ENCODE peak calls at places on chromosomes 5 and 9, in eight cellular contexts. X, I, K, C, Y, M, S and R are unnamed samples.

GRCh38 chr5:96079075-96079474 is 117.4 kb upstream of the ELL2 start:
- DNase-seq in X (peak), I (peak), K (no peak), C (no peak), Y (no peak), M (peak), S (no peak), R (peak)

GRCh38 chr5:146428658-146429057 is 18.5 kb upstream of the TCERG1 start:
- DNase-seq in X (no peak), I (no peak), K (no peak), C (no peak), Y (no peak), M (no peak), S (no peak), R (no peak)

GRCh38 chr5:2282034-2282690 is 399.4 kb upstream of the IRX4 start:
- DNase-seq in X (no peak), I (no peak), K (no peak), C (no peak), Y (no peak), M (no peak), S (no peak), R (no peak)

GRCh38 chr5:77065256-77065655 is 21.8 kb downstream of the ZBED3 start:
- DNase-seq in X (no peak), I (no peak), K (no peak), C (no peak), Y (no peak), M (no peak), S (no peak), R (no peak)

GRCh38 chr5:141870871-141871270 is 7.3 kb downstream of the PCDH1 start:
- DNase-seq in X (no peak), I (no peak), K (no peak), C (peak), Y (peak), M (no peak), S (no peak), R (no peak)

GRCh38 chr5:168920019-168920813 is 341.0 kb upstream of the PANK3 start:
- DNase-seq in X (no peak), I (no peak), K (no peak), C (no peak), Y (no peak), M (no peak), S (no peak), R (no peak)

GRCh38 chr9:111897831-111898144 is 1.2 kb downstream of the UGCG start:
- DNase-seq in X (peak), I (no peak), K (no peak), C (no peak), Y (no peak), M (no peak), S (no peak), R (peak)

GRCh38 chr5:109352024-109352423 is 57.8 kb downstream of the PJA2 start:
- DNase-seq in X (no peak), I (no peak), K (peak), C (no peak), Y (no peak), M (no peak), S (no peak), R (no peak)

GRCh38 chr9:72462340-72462739 is 59.1 kb upstream of the TMC1 start:
- DNase-seq in X (peak), I (peak), K (no peak), C (no peak), Y (no peak), M (no peak), S (no peak), R (no peak)

GRCh38 chr5:5077236-5077635 is 62.9 kb upstream of the ADAMTS16 start:
- DNase-seq in X (no peak), I (no peak), K (no peak), C (no peak), Y (no peak), M (no peak), S (no peak), R (no peak)

GRCh38 chr9:75814667-75815066 is 75.8 kb upstream of the PCSK5 start:
- DNase-seq in X (no peak), I (no peak), K (no peak), C (no peak), Y (no peak), M (no peak), S (no peak), R (no peak)

GRCh38 chr5:54611290-54611951 is 93.9 kb downstream of the SNX18 start:
- DNase-seq in X (no peak), I (no peak), K (no peak), C (no peak), Y (no peak), M (no peak), S (no peak), R (peak)

GRCh38 chr9:126609191-126609590 is 4.5 kb upstream of the LMX1B start:
- DNase-seq in X (no peak), I (no peak), K (no peak), C (no peak), Y (no peak), M (no peak), S (no peak), R (no peak)

GRCh38 chr9:38337095-38337494 is 55.4 kb upstream of the ALDH1B1 start:
- DNase-seq in X (peak), I (peak), K (no peak), C (no peak), Y (no peak), M (no peak), S (no peak), R (no peak)

GRCh38 chr5:69265931-69266330 is 31.2 kb downstream of the CDK7 start:
- DNase-seq in X (no peak), I (no peak), K (peak), C (no peak), Y (no peak), M (no peak), S (peak), R (no peak)
- TF ChIP-seq CTCF in X (peak), I (peak), K (peak), C (no peak), Y (no peak), M (peak), S (peak), R (no peak)

GRCh38 chr9:35078066-35078465 is 1.7 kb downstream of the FANCG start:
- DNase-seq in X (no peak), I (no peak), K (no peak), C (no peak), Y (no peak), M (no peak), S (no peak), R (no peak)
- H3K4me3 ChIP-seq in X (peak), I (no peak), K (no peak), C (no peak), Y (no peak), M (peak), S (peak), R (peak)

DNA sequence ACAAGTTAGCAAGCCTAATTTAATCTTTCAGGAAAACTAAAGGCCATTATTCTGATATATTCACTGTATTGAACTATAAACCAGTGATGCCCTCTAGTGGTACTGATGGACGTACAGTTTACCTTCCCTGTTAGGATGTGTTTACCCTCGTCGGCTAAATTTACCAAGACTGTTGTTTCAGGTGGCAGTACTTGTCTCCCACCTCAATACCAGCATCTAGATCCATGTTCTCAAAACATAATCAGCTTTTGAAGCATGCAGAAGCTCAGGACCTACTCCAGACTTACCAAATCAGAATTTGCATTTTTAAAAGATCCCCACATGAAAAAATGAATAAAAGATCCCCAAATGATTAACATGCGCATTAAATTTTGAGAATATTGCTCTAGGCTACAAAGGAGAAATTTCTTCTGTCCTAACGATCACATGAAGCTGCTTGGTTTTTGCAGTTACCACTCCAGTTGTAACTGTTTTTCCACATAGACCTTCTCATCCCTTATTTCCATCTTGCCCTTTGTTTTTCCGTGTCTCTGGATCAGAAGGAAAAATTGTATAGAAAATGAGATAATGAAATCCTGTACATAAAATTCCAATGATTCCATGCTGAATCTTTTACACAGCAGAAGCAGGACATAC is 3.2 kb upstream of the BAAT start:
- DNase-seq in X (peak), I (peak), K (peak), C (no peak), Y (no peak), M (no peak), S (peak), R (peak)
- TF ChIP-seq CTCF in X (peak), I (peak), K (peak), C (peak), Y (no peak), M (peak), S (peak), R (peak)

DNA sequence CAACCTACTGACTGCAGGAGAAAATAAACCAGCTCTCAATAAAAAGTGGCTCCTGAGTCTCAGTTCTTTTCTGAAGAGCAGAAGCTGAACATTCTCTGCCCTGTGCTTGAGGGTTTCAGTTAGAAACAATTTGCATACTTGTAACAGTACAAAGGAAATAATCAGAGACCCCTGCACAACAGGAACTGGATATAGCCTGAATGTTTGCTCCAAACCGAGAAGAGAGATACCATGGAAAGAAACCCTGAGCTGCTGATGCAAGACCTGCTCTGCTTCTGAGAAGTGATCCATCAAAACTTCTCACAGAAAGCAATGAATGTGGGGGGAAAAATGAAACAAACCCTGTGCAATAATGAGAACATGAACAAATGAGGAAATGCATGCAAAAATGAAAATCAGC is 592.9 kb downstream of the SEMA5A start:
- DNase-seq in X (peak), I (no peak), K (no peak), C (no peak), Y (no peak), M (no peak), S (no peak), R (no peak)
- H3K4me3 ChIP-seq in X (no peak), I (no peak), K (no peak), C (no peak), Y (no peak), M (no peak), S (no peak), R (no peak)

DNA sequence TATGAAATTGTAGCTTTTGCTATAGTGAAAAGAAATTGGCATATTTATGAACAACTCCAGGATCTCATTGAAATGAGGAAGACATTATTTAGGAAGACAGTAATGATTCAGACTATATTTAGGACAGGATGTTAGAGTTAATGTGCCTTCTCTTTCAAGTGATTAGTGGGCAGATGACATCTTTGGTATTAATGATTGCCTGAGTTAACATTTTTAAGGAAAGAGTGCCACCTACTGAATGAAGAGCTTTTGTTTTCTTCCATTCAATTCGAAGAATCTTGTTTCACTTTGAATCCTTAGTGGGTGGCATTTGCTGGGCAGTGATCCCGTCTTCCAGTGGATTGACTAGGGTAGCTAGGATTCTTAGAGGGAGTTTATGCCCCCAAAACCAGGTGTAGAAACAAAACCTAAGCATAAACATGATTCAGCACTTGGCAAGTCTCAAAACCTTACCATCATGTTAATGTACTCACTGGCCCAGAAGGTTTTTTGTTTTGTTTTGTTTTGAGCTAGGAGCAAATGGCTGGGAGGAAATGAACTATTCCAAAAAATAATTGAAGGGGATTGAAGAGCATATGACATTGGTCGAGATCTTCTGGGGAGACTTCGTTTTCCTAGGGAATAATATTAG is 23.2 kb downstream of the MAP3K1 start:
- DNase-seq in X (peak), I (peak), K (peak), C (no peak), Y (no peak), M (peak), S (no peak), R (peak)
- TF ChIP-seq CTCF in X (peak), I (peak), K (peak), C (peak), Y (peak), M (no peak), S (peak), R (peak)

GRCh38 chr9:91419222-91420191 is 4.1 kb downstream of the NFIL3 start:
- DNase-seq in X (peak), I (peak), K (no peak), C (peak), Y (peak), M (peak), S (no peak), R (peak)

GRCh38 chr9:91421987-91422765 is 1.5 kb downstream of the NFIL3 start:
- DNase-seq in X (peak), I (peak), K (peak), C (no peak), Y (no peak), M (no peak), S (no peak), R (peak)

GRCh38 chr9:91420471-91421021 is 3.1 kb downstream of the NFIL3 start:
- DNase-seq in X (peak), I (peak), K (no peak), C (no peak), Y (no peak), M (no peak), S (no peak), R (peak)

GRCh38 chr9:91422832-91423711 is 560 bp downstream of the NFIL3 start:
- DNase-seq in X (peak), I (peak), K (peak), C (peak), Y (peak), M (peak), S (peak), R (peak)

DNA sequence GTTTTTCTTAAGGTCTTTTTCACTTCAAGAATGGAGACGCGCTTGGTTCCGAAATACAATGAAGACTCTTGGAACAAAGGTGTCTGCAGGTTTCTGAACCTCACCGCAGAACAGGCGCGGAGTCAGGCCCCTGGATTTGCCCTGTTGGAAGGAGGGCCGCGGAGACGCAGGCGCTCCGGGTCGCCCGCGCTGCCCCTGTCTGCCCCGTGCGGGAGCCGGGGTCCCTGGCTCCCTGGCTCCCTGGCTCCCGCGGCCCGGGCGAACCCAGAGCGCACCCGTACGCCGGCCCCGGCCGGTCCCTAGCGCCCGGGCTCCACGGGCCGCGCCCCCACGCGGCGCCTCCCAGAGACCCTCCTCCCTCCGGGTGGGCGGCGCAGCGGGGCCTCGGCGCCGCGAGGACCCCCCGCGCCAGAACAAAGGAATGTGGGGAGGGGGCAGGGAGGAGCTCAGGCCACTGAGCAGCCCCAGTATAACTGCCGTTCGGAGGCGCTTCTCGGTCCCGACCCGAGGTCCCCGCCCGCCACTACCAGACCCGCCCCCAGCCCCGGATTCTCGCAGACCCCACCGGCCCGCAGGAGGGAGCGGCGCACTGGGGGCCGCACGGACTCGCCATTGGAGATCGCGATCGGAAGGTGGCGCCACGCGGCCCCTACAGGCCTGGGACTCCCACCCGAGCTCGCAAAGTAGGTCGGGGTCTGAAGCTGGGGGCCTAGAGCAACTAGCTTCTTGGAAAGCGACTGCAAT is 2.4 kb downstream of the NFIL3 start:
- DNase-seq in X (peak), I (peak), K (peak), C (no peak), Y (no peak), M (no peak), S (peak), R (peak)
- H3K4me3 ChIP-seq in X (peak), I (peak), K (peak), C (peak), Y (peak), M (peak), S (peak), R (peak)

GRCh38 chr9:2015581-2016410 is 649 bp downstream of the SMARCA2 start:
- DNase-seq in X (peak), I (peak), K (peak), C (peak), Y (peak), M (peak), S (peak), R (peak)

GRCh38 chr9:2014696-2015580 is at the start of gene SMARCA2:
- DNase-seq in X (peak), I (peak), K (peak), C (peak), Y (peak), M (peak), S (peak), R (peak)

GRCh38 chr9:2012347-2012746 is 2.8 kb upstream of the SMARCA2 start:
- DNase-seq in X (no peak), I (no peak), K (no peak), C (no peak), Y (no peak), M (no peak), S (no peak), R (no peak)

GRCh38 chr9:2014148-2014547 is 999 bp upstream of the SMARCA2 start:
- DNase-seq in X (no peak), I (no peak), K (no peak), C (no peak), Y (no peak), M (no peak), S (no peak), R (no peak)

GRCh38 chr9:2013688-2014087 is 1.5 kb upstream of the SMARCA2 start:
- DNase-seq in X (peak), I (peak), K (no peak), C (no peak), Y (no peak), M (peak), S (no peak), R (peak)
- TF ChIP-seq CTCF in X (no peak), I (no peak), K (no peak), C (peak), Y (no peak), M (no peak), S (no peak), R (no peak)

GRCh38 chr9:107483666-107484065 is 5.9 kb downstream of the KLF4 start:
- DNase-seq in X (peak), I (no peak), K (no peak), C (no peak), Y (no peak), M (no peak), S (no peak), R (no peak)
- H3K4me3 ChIP-seq in X (peak), I (no peak), K (no peak), C (no peak), Y (no peak), M (peak), S (no peak), R (no peak)

DNA sequence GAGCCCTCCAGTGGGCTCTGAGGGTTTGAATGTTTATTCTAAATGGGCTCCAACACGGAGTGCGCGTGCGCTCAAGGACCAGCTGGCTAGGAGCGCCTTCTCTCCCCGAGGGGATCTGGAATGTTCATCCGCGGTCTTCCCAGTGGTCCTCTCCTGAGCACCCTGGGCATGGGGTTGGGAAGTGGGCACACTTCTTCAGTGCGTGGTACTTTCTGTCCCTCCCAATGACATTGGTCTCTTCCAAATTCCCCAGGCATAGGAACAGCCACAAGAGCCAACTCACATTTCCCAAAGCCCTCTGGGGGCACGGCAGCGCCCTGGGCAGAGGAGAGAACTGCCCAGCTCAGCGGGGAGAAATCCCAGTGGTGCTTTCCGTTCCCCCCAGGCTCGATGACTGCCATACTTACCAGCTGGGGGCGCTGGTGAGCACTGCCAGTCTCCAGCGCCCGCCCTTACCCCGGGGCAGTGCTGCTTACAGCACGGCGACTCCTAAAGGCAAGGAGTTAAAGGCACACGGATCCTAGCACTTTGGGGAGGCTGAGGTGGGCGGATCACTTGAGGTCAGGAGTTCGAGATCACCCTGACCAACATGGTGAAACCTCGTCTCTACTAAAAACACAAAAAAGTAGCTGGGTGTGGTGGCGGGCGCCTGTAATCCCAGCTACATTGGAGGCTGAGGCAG is 29.9 kb upstream of the OBP2B start:
- DNase-seq in X (no peak), I (peak), K (peak), C (no peak), Y (peak), M (peak), S (peak), R (peak)
- TF ChIP-seq CTCF in X (peak), I (peak), K (peak), C (peak), Y (peak), M (peak), S (peak), R (peak)